ENCODE peak calls at places on chromosomes 7 and 10, in ten cellular contexts. G is Peyer's patch, I is dorsolateral prefrontal cortex, W is cardiac muscle cell, M is BJ, A is AG04450, U is fibroblast of lung, L is PC-3, O is astrocyte of the cerebellum, R is testis. P is an unnamed sample.

GRCh38 chr7:120014920-120015465 is 258.0 kb upstream of the KCND2 start:
- DNase-seq in G (no peak), I (no peak), W (no peak), M (no peak), A (no peak), U (peak), L (no peak), O (peak), R (no peak), P (no peak)

GRCh38 chr7:106065560-106066500 is 46.3 kb downstream of the SYPL1 start:
- DNase-seq in G (no peak), I (no peak), W (no peak), M (no peak), A (no peak), U (peak), L (peak), O (no peak), R (no peak), P (peak)

GRCh38 chr7:157558516-157558874 is 221.7 kb downstream of the DNAJB6 start:
- DNase-seq in G (no peak), I (no peak), W (no peak), M (no peak), A (no peak), U (no peak), L (no peak), O (no peak), R (no peak), P (no peak)

GRCh38 chr7:102260856-102261255 is 25.8 kb upstream of the SH2B2 start:
- DNase-seq in G (no peak), I (peak), W (peak), M (no peak), A (peak), U (peak), L (no peak), O (peak), R (peak), P (no peak)

GRCh38 chr10:99619090-99619800 is 994 bp downstream of the SLC25A28 start:
- DNase-seq in G (no peak), I (no peak), W (no peak), M (no peak), A (no peak), U (peak), L (no peak), O (no peak), R (no peak), P (peak)

GRCh38 chr7:5429253-5429856 is 5.7 kb upstream of the TNRC18 start:
- DNase-seq in G (no peak), I (no peak), W (peak), M (no peak), A (no peak), U (peak), L (peak), O (peak), R (peak), P (peak)

GRCh38 chr10:119478111-119479047 is 64.1 kb downstream of the RGS10 start:
- DNase-seq in G (peak), I (no peak), W (no peak), M (no peak), A (no peak), U (no peak), L (no peak), O (no peak), R (no peak), P (no peak)

GRCh38 chr7:35519971-35520809 is 174.7 kb downstream of the HERPUD2 start:
- DNase-seq in G (peak), I (peak), W (peak), M (no peak), A (peak), U (peak), L (peak), O (peak), R (peak), P (peak)

GRCh38 chr7:95569720-95570119 is 26.6 kb downstream of the PDK4 start:
- DNase-seq in G (no peak), I (no peak), W (no peak), M (no peak), A (no peak), U (no peak), L (no peak), O (no peak), R (no peak), P (no peak)

GRCh38 chr7:11437987-11438386 is 394.0 kb downstream of the THSD7A start:
- DNase-seq in G (no peak), I (no peak), W (no peak), M (no peak), A (peak), U (peak), L (peak), O (no peak), R (no peak), P (peak)

GRCh38 chr10:22606164-22606614 is 108.2 kb downstream of the PIP4K2A start:
- DNase-seq in G (peak), I (no peak), W (no peak), M (no peak), A (no peak), U (peak), L (peak), O (no peak), R (peak), P (no peak)

GRCh38 chr7:132368246-132368900 is 207.9 kb downstream of the PLXNA4 start:
- DNase-seq in G (no peak), I (no peak), W (no peak), M (no peak), A (no peak), U (no peak), L (no peak), O (no peak), R (no peak), P (no peak)

GRCh38 chr7:33129806-33130153 is 416 bp downstream of the BBS9 start:
- DNase-seq in G (no peak), I (no peak), W (no peak), M (no peak), A (no peak), U (no peak), L (no peak), O (no peak), R (no peak), P (no peak)

GRCh38 chr7:128841961-128842673 is 11.9 kb downstream of the FLNC start:
- DNase-seq in G (peak), I (no peak), W (peak), M (no peak), A (no peak), U (peak), L (peak), O (no peak), R (peak), P (peak)

GRCh38 chr10:128080641-128081040 is 45.6 kb downstream of the MKI67 start:
- DNase-seq in G (no peak), I (no peak), W (no peak), M (no peak), A (no peak), U (no peak), L (no peak), O (no peak), R (no peak), P (no peak)

GRCh38 chr10:103816431-103816830 is 38.9 kb downstream of the SH3PXD2A start:
- DNase-seq in G (no peak), I (no peak), W (no peak), M (no peak), A (no peak), U (peak), L (peak), O (no peak), R (no peak), P (peak)

GRCh38 chr10:34628174-34628802 is 186.8 kb downstream of the PARD3 start:
- DNase-seq in G (no peak), I (no peak), W (peak), M (no peak), A (no peak), U (peak), L (no peak), O (no peak), R (peak), P (no peak)

GRCh38 chr7:1512781-1513656 is 8.8 kb upstream of the INTS1 start:
- DNase-seq in G (peak), I (peak), W (peak), M (no peak), A (no peak), U (peak), L (peak), O (no peak), R (no peak), P (peak)

GRCh38 chr10:30529373-30529998 is 95.5 kb downstream of the MAP3K8 start:
- DNase-seq in G (peak), I (peak), W (no peak), M (no peak), A (no peak), U (no peak), L (no peak), O (no peak), R (peak), P (no peak)

GRCh38 chr7:98106647-98107312 is at the start of gene LMTK2:
- DNase-seq in G (peak), I (peak), W (peak), M (peak), A (peak), U (peak), L (peak), O (peak), R (peak), P (peak)

GRCh38 chr7:7438851-7439250 is 96.8 kb downstream of the COL28A1 start:
- DNase-seq in G (no peak), I (no peak), W (no peak), M (peak), A (peak), U (peak), L (peak), O (peak), R (no peak), P (peak)

GRCh38 chr7:135745702-135746312 is 2.8 kb downstream of the FAM180A start:
- DNase-seq in G (no peak), I (no peak), W (no peak), M (peak), A (peak), U (peak), L (peak), O (peak), R (no peak), P (peak)

GRCh38 chr7:30206466-30206865 is 71.7 kb downstream of the MTURN start:
- DNase-seq in G (no peak), I (peak), W (no peak), M (no peak), A (no peak), U (peak), L (peak), O (peak), R (no peak), P (peak)

GRCh38 chr10:97332586-97333350 is 1.8 kb downstream of the FRAT2 start:
- DNase-seq in G (no peak), I (peak), W (peak), M (peak), A (peak), U (peak), L (peak), O (peak), R (peak), P (peak)

GRCh38 chr7:150487625-150488024 is 27.0 kb upstream of the GIMAP7 start:
- DNase-seq in G (no peak), I (no peak), W (no peak), M (no peak), A (no peak), U (no peak), L (no peak), O (no peak), R (no peak), P (no peak)

GRCh38 chr10:125039354-125039769 is 97.4 kb downstream of the ZRANB1 start:
- DNase-seq in G (no peak), I (no peak), W (no peak), M (no peak), A (no peak), U (peak), L (no peak), O (no peak), R (peak), P (no peak)

GRCh38 chr7:99808766-99809165 is 19.0 kb upstream of the CYP3A43 start:
- DNase-seq in G (no peak), I (no peak), W (no peak), M (no peak), A (no peak), U (no peak), L (no peak), O (no peak), R (no peak), P (no peak)

GRCh38 chr7:156889089-156889488 is 3.9 kb downstream of the LMBR1 start:
- DNase-seq in G (no peak), I (no peak), W (no peak), M (no peak), A (no peak), U (no peak), L (no peak), O (no peak), R (no peak), P (peak)

GRCh38 chr10:125482108-125482507 is 200.9 kb downstream of the TEX36 start:
- DNase-seq in G (no peak), I (no peak), W (no peak), M (no peak), A (no peak), U (no peak), L (no peak), O (no peak), R (no peak), P (no peak)

GRCh38 chr7:155316427-155317113 is 18.9 kb downstream of the INSIG1 start:
- DNase-seq in G (no peak), I (no peak), W (no peak), M (no peak), A (no peak), U (no peak), L (no peak), O (no peak), R (no peak), P (no peak)
- H3K4me3 ChIP-seq in G (no peak), I (no peak), W (no peak), M (no peak), A (no peak), U (no peak), L (no peak), O (no peak), R (no peak), P (no peak)

DNA sequence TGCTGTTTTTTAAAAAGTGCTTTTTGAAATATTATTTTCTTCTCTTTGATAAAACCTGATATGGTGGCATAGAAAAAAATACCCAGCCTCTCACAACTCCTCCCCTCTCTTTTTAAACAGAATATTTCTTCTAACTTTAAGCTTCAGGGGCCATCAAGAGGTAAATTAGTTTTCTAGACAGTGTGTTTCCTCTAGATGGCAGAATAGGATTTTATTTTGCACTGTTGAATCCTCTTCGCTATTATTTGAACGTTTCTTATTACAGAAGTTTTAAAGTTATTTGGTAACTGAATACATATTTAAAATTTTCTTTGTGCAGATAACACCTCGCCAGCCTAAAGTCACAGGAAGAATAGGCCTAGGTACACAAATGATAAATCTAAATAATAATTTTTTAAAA is 30.3 kb downstream of the ARL5B start:
- DNase-seq in G (no peak), I (no peak), W (peak), M (no peak), A (no peak), U (peak), L (peak), O (peak), R (no peak), P (peak)
- TF ChIP-seq CTCF in G (no peak), I (peak), W (peak), M (peak), A (peak), U (peak), L (peak), O (peak), R (no peak), P (peak)

GRCh38 chr7:71539615-71540014 is 407.7 kb downstream of the GALNT17 start:
- DNase-seq in G (no peak), I (no peak), W (no peak), M (no peak), A (no peak), U (no peak), L (no peak), O (no peak), R (no peak), P (no peak)
- H3K4me3 ChIP-seq in G (no peak), I (no peak), W (no peak), M (no peak), A (no peak), U (no peak), L (no peak), O (no peak), R (no peak), P (no peak)

GRCh38 chr7:127578711-127579275 is 6.6 kb downstream of the GCC1 start:
- DNase-seq in G (no peak), I (no peak), W (no peak), M (no peak), A (no peak), U (no peak), L (no peak), O (no peak), R (no peak), P (no peak)
- TF ChIP-seq CTCF in G (no peak), I (no peak), W (no peak), M (no peak), A (no peak), U (no peak), L (no peak), O (no peak), R (no peak), P (no peak)

GRCh38 chr7:41696323-41696916 is 6.5 kb downstream of the INHBA start:
- DNase-seq in G (peak), I (peak), W (peak), M (peak), A (peak), U (peak), L (peak), O (peak), R (peak), P (peak)
- H3K4me3 ChIP-seq in G (no peak), I (peak), W (no peak), M (peak), A (peak), U (peak), L (peak), O (peak), R (peak), P (peak)

DNA sequence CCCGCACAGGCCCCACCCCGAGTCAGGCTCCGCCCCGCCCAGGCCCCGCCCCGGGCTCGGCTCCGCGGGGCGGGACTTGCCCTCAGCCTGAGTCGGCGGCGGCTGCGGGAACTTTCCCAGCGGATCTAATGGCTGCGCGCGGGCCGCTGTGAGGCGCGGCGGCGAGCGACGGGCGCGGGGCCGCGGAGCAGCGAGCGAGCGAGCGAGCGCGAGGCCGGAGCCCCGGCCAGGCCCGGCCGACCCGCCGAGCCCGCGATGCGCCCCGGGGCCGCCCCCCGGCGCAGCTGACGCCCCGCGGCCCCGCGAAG is at the start of gene INPP5A:
- DNase-seq in G (no peak), I (no peak), W (no peak), M (no peak), A (no peak), U (no peak), L (no peak), O (no peak), R (no peak), P (no peak)
- TF ChIP-seq CTCF in G (no peak), I (no peak), W (no peak), M (no peak), A (no peak), U (no peak), L (no peak), O (no peak), R (no peak), P (no peak)

GRCh38 chr10:7412482-7413251 is 1.8 kb upstream of the SFMBT2 start:
- DNase-seq in G (peak), I (peak), W (peak), M (no peak), A (no peak), U (peak), L (no peak), O (no peak), R (peak), P (no peak)
- H3K4me3 ChIP-seq in G (peak), I (peak), W (peak), M (no peak), A (no peak), U (peak), L (no peak), O (no peak), R (peak), P (peak)

GRCh38 chr10:14971867-14972448 is 12.8 kb downstream of the MEIG1 start:
- DNase-seq in G (peak), I (no peak), W (peak), M (no peak), A (no peak), U (no peak), L (peak), O (no peak), R (peak), P (peak)

DNA sequence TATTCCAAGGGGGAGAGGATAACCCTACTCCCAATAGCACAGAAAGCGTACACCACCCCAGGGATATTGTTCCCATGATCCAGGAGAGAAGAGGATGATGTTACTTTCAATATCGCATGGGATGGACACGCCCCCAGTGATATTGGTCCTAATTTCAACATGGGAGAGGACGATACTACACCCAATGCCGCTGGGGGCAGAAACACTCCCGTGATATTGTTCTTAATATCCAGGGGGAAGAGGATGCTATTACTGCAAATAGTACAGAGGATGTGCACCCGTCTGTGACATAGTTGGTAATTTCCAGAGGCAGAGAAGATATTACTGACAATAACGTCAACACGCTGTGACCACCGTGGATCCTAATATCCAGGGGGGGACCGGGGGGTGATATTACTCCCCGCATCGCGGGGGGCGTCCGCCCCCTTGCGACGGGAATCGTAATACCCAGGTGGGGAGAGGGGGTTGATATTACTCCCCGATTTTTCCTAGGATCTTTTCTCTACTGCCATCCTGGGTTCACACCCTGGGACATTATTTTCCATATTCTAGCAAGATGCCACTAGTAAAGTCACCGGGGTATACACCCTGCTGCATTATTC is 16.6 kb downstream of the MEIG1 start:
- DNase-seq in G (no peak), I (no peak), W (no peak), M (no peak), A (no peak), U (no peak), L (no peak), O (no peak), R (no peak), P (no peak)
- TF ChIP-seq CTCF in G (peak), I (no peak), W (peak), M (peak), A (peak), U (peak), L (no peak), O (peak), R (no peak), P (no peak)

DNA sequence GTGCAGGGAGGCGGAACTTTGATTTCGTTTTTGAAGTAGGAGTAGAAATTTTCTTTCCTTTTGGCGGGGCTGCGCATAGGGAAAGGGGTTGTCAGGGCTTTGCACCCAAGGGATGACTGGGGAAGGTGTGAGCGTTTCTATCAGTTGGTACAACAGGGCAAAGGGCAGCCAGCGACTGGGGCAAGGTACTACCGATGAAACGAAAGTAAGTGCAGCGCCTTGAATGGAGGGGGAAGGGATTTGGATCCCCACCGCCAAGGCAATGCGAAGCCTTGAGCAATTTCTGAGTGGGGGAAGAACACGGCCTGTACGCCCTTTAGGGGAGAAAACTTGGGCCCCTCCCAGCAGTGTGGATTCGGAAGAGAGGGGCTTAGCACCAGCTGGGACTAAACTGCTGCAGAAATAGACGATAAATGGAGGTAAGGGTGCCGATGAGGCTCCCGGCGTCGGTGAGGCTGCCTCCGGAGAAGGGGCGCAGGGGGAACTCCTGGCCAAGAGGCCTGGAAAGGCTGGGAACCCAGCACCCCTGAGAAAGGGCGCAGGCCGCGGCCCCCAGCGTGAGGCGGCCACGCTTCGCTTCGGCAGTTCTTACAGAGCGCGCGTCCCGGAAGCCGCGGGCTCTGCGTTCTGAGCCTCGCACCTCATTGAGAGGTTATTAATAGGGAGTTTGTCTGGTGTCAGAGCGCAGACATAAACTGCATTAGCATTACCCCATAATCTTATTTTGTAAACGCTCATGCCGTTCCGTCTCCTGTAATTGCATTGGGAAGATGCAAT is 10.0 kb upstream of the TLX1 start:
- DNase-seq in G (peak), I (no peak), W (no peak), M (no peak), A (no peak), U (no peak), L (no peak), O (no peak), R (no peak), P (no peak)
- H3K4me3 ChIP-seq in G (peak), I (peak), W (peak), M (peak), A (peak), U (peak), L (no peak), O (peak), R (peak), P (peak)